ENCODE peak calls at places on chromosomes 11 and 22, in four cellular contexts. One of them, this sample, is unnamed.

GRCh38 chr22:30317778-30318177 is 9.0 kb downstream of the TBC1D10A start:
- DNase-seq in IMR-90: no peak
- DNase-seq in endothelial cell of umbilical vein: no peak
- DNase-seq in K562: no peak
- DNase-seq in this sample: no peak

GRCh38 chr11:110184466-110184865 is 91.3 kb downstream of the ZC3H12C start:
- DNase-seq in endothelial cell of umbilical vein: no peak
- DNase-seq in K562: no peak
- DNase-seq in IMR-90: no peak
- DNase-seq in this sample: no peak

GRCh38 chr22:36211237-36211881 is 9.8 kb upstream of the APOL4 start:
- DNase-seq in K562: no peak
- DNase-seq in endothelial cell of umbilical vein: peak; percentile 42
- DNase-seq in IMR-90: peak; percentile 56
- DNase-seq in this sample: no peak

GRCh38 chr11:76313913-76314740 is 66.8 kb downstream of the THAP12 start:
- DNase-seq in K562: peak; percentile 30
- DNase-seq in endothelial cell of umbilical vein: no peak
- DNase-seq in IMR-90: no peak
- DNase-seq in this sample: no peak

GRCh38 chr22:36419177-36419911 is 31.6 kb upstream of the MYH9 start:
- DNase-seq in endothelial cell of umbilical vein: peak; percentile 59
- DNase-seq in IMR-90: peak; percentile 96
- DNase-seq in K562: peak; percentile 56
- DNase-seq in this sample: no peak

GRCh38 chr11:76667271-76667818 is 3.2 kb downstream of the LRRC32 start:
- DNase-seq in endothelial cell of umbilical vein: no peak
- DNase-seq in K562: no peak
- DNase-seq in IMR-90: no peak
- DNase-seq in this sample: no peak

GRCh38 chr11:48055292-48056132 is 75.2 kb downstream of the PTPRJ start:
- DNase-seq in IMR-90: peak; percentile 47
- DNase-seq in K562: no peak
- DNase-seq in endothelial cell of umbilical vein: no peak
- DNase-seq in this sample: no peak

GRCh38 chr11:91158901-91159537 is 936.2 kb upstream of the CHORDC1 start:
- DNase-seq in endothelial cell of umbilical vein: peak; percentile 34
- DNase-seq in K562: no peak
- DNase-seq in IMR-90: peak; percentile 25
- DNase-seq in this sample: peak; percentile 15

GRCh38 chr22:30272781-30273180 is 6.1 kb upstream of the OSM start:
- DNase-seq in endothelial cell of umbilical vein: no peak
- DNase-seq in K562: no peak
- DNase-seq in IMR-90: no peak
- DNase-seq in this sample: no peak

GRCh38 chr11:33334627-33335026 is 77.4 kb downstream of the HIPK3 start:
- DNase-seq in endothelial cell of umbilical vein: no peak
- DNase-seq in K562: no peak
- DNase-seq in IMR-90: no peak
- DNase-seq in this sample: no peak

GRCh38 chr11:92219476-92219875 is 5.1 kb upstream of the FAT3 start:
- DNase-seq in K562: no peak
- DNase-seq in IMR-90: no peak
- DNase-seq in endothelial cell of umbilical vein: no peak
- DNase-seq in this sample: no peak

GRCh38 chr11:45646275-45646970 is 19.0 kb downstream of the CHST1 start:
- DNase-seq in K562: no peak
- DNase-seq in IMR-90: peak; percentile 22
- DNase-seq in endothelial cell of umbilical vein: peak; percentile 60
- DNase-seq in this sample: no peak

GRCh38 chr22:39959640-39960447 is at the start of gene TMA7B:
- DNase-seq in endothelial cell of umbilical vein: peak; percentile 40
- DNase-seq in K562: peak; percentile 54
- DNase-seq in IMR-90: peak; percentile 75
- DNase-seq in this sample: peak; percentile 40

GRCh38 chr11:62477927-62478326 is 59.1 kb downstream of the SCGB1A1 start:
- DNase-seq in endothelial cell of umbilical vein: no peak
- DNase-seq in K562: no peak
- DNase-seq in IMR-90: no peak
- DNase-seq in this sample: no peak

GRCh38 chr22:40196628-40197027 is 18.9 kb downstream of the TNRC6B start:
- DNase-seq in IMR-90: peak; percentile 97
- DNase-seq in endothelial cell of umbilical vein: peak; percentile 85
- DNase-seq in K562: no peak
- DNase-seq in this sample: peak; percentile 54

GRCh38 chr22:43529954-43530863 is 118.4 kb downstream of the MPPED1 start:
- DNase-seq in IMR-90: no peak
- DNase-seq in K562: no peak
- DNase-seq in endothelial cell of umbilical vein: no peak
- DNase-seq in this sample: no peak

GRCh38 chr11:32427935-32428664 is 7.2 kb downstream of the WT1 start:
- DNase-seq in endothelial cell of umbilical vein: no peak
- DNase-seq in K562: no peak
- DNase-seq in IMR-90: no peak
- DNase-seq in this sample: no peak

GRCh38 chr22:50503475-50504145 is 3.9 kb downstream of the LMF2 start:
- DNase-seq in IMR-90: no peak
- DNase-seq in endothelial cell of umbilical vein: no peak
- DNase-seq in K562: no peak
- DNase-seq in this sample: no peak

GRCh38 chr11:16669799-16670415 is 68.5 kb upstream of the C11orf58 start:
- DNase-seq in endothelial cell of umbilical vein: no peak
- DNase-seq in IMR-90: peak; percentile 25
- DNase-seq in K562: no peak
- DNase-seq in this sample: peak; percentile 54

GRCh38 chr11:86570020-86570419 is 102.4 kb downstream of the ME3 start:
- DNase-seq in endothelial cell of umbilical vein: peak; percentile 27
- DNase-seq in IMR-90: peak; percentile 51
- DNase-seq in K562: no peak
- DNase-seq in this sample: no peak

GRCh38 chr22:41963453-41964105 is 5.7 kb upstream of the SEPTIN3 start:
- DNase-seq in K562: no peak
- DNase-seq in endothelial cell of umbilical vein: no peak
- DNase-seq in IMR-90: peak; percentile 43
- DNase-seq in this sample: no peak

GRCh38 chr22:25208743-25209505 is 9.3 kb downstream of the CRYBB3 start:
- DNase-seq in IMR-90: no peak
- DNase-seq in K562: no peak
- DNase-seq in endothelial cell of umbilical vein: no peak
- DNase-seq in this sample: no peak

GRCh38 chr22:37626144-37626543 is 13.3 kb upstream of the SH3BP1 start:
- DNase-seq in endothelial cell of umbilical vein: no peak
- DNase-seq in IMR-90: peak; percentile 43
- DNase-seq in K562: no peak
- DNase-seq in this sample: no peak

GRCh38 chr11:95256204-95256819 is 25.3 kb upstream of the SESN3 start:
- DNase-seq in K562: no peak
- DNase-seq in IMR-90: peak; percentile 3
- DNase-seq in endothelial cell of umbilical vein: no peak
- DNase-seq in this sample: no peak

GRCh38 chr22:45335021-45335818 is 25.5 kb downstream of the FAM118A start:
- DNase-seq in K562: no peak
- DNase-seq in IMR-90: no peak
- DNase-seq in endothelial cell of umbilical vein: peak; percentile 32
- DNase-seq in this sample: no peak

GRCh38 chr11:71462726-71463125 is 9.7 kb downstream of the NADSYN1 start:
- DNase-seq in endothelial cell of umbilical vein: no peak
- DNase-seq in IMR-90: no peak
- DNase-seq in K562: no peak
- DNase-seq in this sample: no peak

GRCh38 chr11:71467164-71467563 is 14.2 kb downstream of the NADSYN1 start:
- DNase-seq in K562: no peak
- DNase-seq in IMR-90: no peak
- DNase-seq in endothelial cell of umbilical vein: no peak
- DNase-seq in this sample: no peak

GRCh38 chr11:71463331-71464211 is 10.6 kb downstream of the NADSYN1 start:
- DNase-seq in K562: no peak
- DNase-seq in IMR-90: no peak
- DNase-seq in endothelial cell of umbilical vein: no peak
- DNase-seq in this sample: no peak

GRCh38 chr11:71465054-71465453 is 12.1 kb downstream of the NADSYN1 start:
- DNase-seq in IMR-90: no peak
- DNase-seq in endothelial cell of umbilical vein: no peak
- DNase-seq in K562: no peak
- DNase-seq in this sample: no peak

GRCh38 chr11:71466358-71466757 is 13.4 kb downstream of the NADSYN1 start:
- DNase-seq in K562: no peak
- DNase-seq in endothelial cell of umbilical vein: no peak
- DNase-seq in IMR-90: no peak
- DNase-seq in this sample: no peak
- H3K9me1 ChIP-seq in K562: no peaks in the 10 kb centered on the region
- H3K9me1 ChIP-seq in endothelial cell of umbilical vein: no peaks in the 10 kb centered on the region
- H3K9me1 ChIP-seq in IMR-90: no peaks in the 10 kb centered on the region
- H3K9me1 ChIP-seq in this sample: no peaks in the 10 kb centered on the region

DNA sequence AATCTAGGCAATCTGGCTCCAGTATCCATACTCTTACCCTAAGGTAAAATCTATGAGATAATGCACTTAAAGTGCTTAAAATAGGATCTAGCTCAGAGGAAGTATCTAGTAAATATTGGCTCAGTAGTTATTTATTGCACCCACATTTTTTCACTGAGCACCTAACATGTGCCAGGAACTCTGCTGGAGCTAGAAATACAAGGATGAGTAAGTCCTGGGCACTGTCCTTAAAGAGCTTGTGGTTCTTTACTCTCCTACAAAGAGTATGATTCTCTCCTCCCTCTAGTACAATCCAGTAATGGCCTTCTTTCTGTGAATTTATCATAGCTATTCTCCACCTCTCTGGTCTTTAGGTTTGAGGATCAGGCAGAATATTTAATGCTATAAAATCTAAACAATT is 59.2 kb downstream of the DEUP1 start:
- DNase-seq in K562: no peak
- DNase-seq in endothelial cell of umbilical vein: no peak
- DNase-seq in IMR-90: no peak
- DNase-seq in this sample: no peak
- H3K9me1 ChIP-seq in K562: no peaks in the 10 kb centered on the region
- H3K9me1 ChIP-seq in endothelial cell of umbilical vein: no peaks in the 10 kb centered on the region
- H3K9me1 ChIP-seq in IMR-90: no peaks in the 10 kb centered on the region
- H3K9me1 ChIP-seq in this sample: no peaks in the 10 kb centered on the region

GRCh38 chr11:73391665-73392064 is 15.5 kb downstream of the RELT start:
- DNase-seq in endothelial cell of umbilical vein: no peak
- DNase-seq in IMR-90: no peak
- DNase-seq in K562: no peak
- DNase-seq in this sample: no peak

GRCh38 chr11:73389902-73390301 is 13.7 kb downstream of the RELT start:
- DNase-seq in K562: no peak
- DNase-seq in endothelial cell of umbilical vein: no peak
- DNase-seq in IMR-90: no peak
- DNase-seq in this sample: no peak

GRCh38 chr11:73392108-73393010 is 16.2 kb downstream of the RELT start:
- DNase-seq in K562: no peak
- DNase-seq in endothelial cell of umbilical vein: no peak
- DNase-seq in IMR-90: no peak
- DNase-seq in this sample: no peak

GRCh38 chr11:73389134-73389525 is 12.9 kb downstream of the RELT start:
- DNase-seq in IMR-90: no peak
- DNase-seq in endothelial cell of umbilical vein: no peak
- DNase-seq in K562: no peak
- DNase-seq in this sample: peak; percentile 63

GRCh38 chr11:73390601-73391565 is 14.7 kb downstream of the RELT start:
- DNase-seq in endothelial cell of umbilical vein: no peak
- DNase-seq in K562: no peak
- DNase-seq in IMR-90: no peak
- DNase-seq in this sample: no peak
- H3K9me1 ChIP-seq in endothelial cell of umbilical vein: no peaks in the 10 kb centered on the region
- H3K9me1 ChIP-seq in K562: peaks cover 6% of the 10 kb centered on the region
- H3K9me1 ChIP-seq in IMR-90: peaks cover 13% of the 10 kb centered on the region
- H3K9me1 ChIP-seq in this sample: peaks cover 11% of the 10 kb centered on the region

GRCh38 chr11:69053169-69053477 is 4.4 kb downstream of the TPCN2 start:
- DNase-seq in endothelial cell of umbilical vein: no peak
- DNase-seq in IMR-90: no peak
- DNase-seq in K562: no peak
- DNase-seq in this sample: no peak

GRCh38 chr11:69052343-69053168 is 3.8 kb downstream of the TPCN2 start:
- DNase-seq in IMR-90: no peak
- DNase-seq in endothelial cell of umbilical vein: no peak
- DNase-seq in K562: no peak
- DNase-seq in this sample: no peak

GRCh38 chr11:69054397-69055211 is 5.9 kb downstream of the TPCN2 start:
- DNase-seq in IMR-90: no peak
- DNase-seq in K562: no peak
- DNase-seq in endothelial cell of umbilical vein: no peak
- DNase-seq in this sample: no peak

GRCh38 chr11:69055212-69055586 is 6.5 kb downstream of the TPCN2 start:
- DNase-seq in K562: no peak
- DNase-seq in endothelial cell of umbilical vein: no peak
- DNase-seq in IMR-90: no peak
- DNase-seq in this sample: no peak

GRCh38 chr11:69053546-69054396 is 5.0 kb downstream of the TPCN2 start:
- DNase-seq in endothelial cell of umbilical vein: no peak
- DNase-seq in IMR-90: no peak
- DNase-seq in K562: no peak
- DNase-seq in this sample: no peak
- H3K9me1 ChIP-seq in endothelial cell of umbilical vein: no peaks in the 10 kb centered on the region
- H3K9me1 ChIP-seq in IMR-90: peaks cover 3% of the 10 kb centered on the region
- H3K9me1 ChIP-seq in K562: no peaks in the 10 kb centered on the region
- H3K9me1 ChIP-seq in this sample: no peaks in the 10 kb centered on the region

GRCh38 chr11:29251738-29252137 is 765.1 kb downstream of the KCNA4 start:
- DNase-seq in K562: no peak
- DNase-seq in endothelial cell of umbilical vein: no peak
- DNase-seq in IMR-90: no peak
- DNase-seq in this sample: no peak
- H3K9me1 ChIP-seq in K562: no peaks in the 10 kb centered on the region
- H3K9me1 ChIP-seq in endothelial cell of umbilical vein: no peaks in the 10 kb centered on the region
- H3K9me1 ChIP-seq in IMR-90: no peaks in the 10 kb centered on the region
- H3K9me1 ChIP-seq in this sample: no peaks in the 10 kb centered on the region

DNA sequence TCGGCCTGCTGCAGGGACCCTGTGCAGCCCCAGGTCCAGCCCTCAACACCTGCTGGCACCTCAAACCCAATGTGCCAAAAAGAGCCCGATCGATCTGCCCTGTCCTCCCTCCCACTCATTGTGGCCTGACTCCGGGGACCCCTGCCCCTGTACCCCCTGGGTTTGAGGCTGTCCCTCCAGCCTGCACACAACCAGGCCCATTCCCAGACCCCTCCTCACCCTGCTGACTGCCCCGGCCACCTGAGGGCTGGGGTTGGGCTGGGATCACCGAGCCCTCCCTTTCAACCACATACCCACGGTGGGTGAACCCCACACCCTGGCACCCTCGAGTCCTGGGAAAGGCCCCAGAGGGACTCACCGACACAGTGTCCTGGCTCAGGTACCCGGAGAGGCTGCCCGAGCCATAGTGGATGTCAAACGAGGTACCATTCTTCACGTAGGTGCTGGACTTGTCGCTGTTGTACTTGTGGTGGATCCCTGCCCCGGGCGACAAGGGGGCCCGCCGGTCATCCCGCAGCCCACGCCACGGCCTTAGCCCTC is 5.0 kb downstream of the CTSD start:
- DNase-seq in IMR-90: no peak
- DNase-seq in endothelial cell of umbilical vein: no peak
- DNase-seq in K562: no peak
- DNase-seq in this sample: no peak
- H3K9me1 ChIP-seq in IMR-90: no peaks in the 10 kb centered on the region
- H3K9me1 ChIP-seq in endothelial cell of umbilical vein: no peaks in the 10 kb centered on the region
- H3K9me1 ChIP-seq in K562: peaks cover 7% of the 10 kb centered on the region
- H3K9me1 ChIP-seq in this sample: no peaks in the 10 kb centered on the region

GRCh38 chr11:120537996-120538395 is 26.4 kb downstream of the GRIK4 start:
- DNase-seq in IMR-90: no peak
- DNase-seq in endothelial cell of umbilical vein: no peak
- DNase-seq in K562: no peak
- DNase-seq in this sample: no peak
- H3K9me1 ChIP-seq in IMR-90: peaks cover under 1% of the 10 kb centered on the region
- H3K9me1 ChIP-seq in endothelial cell of umbilical vein: no peaks in the 10 kb centered on the region
- H3K9me1 ChIP-seq in K562: no peaks in the 10 kb centered on the region
- H3K9me1 ChIP-seq in this sample: no peaks in the 10 kb centered on the region